ENCODE peak calls at places on chromosomes 13 and 19, in eight cellular contexts. P is NCI-H1105 treated with DMSO at 0.1 percent for 48 hours, N is heart right ventricle, A is nucleus accumbens, I is memory B cell, G is epithelial cell of esophagus, Z is left ventricle myocardium superior, W is small intestine. K is an unnamed sample.

GRCh38 chr19:5057860-5058259 is 88.9 kb downstream of the KDM4B start:
- DNase-seq in I (no peak), P (peak), A (no peak), N (no peak), Z (no peak), W (no peak), G (peak), K (no peak)

GRCh38 chr19:42370667-42371066 is 19.4 kb downstream of the CNFN start:
- DNase-seq in Z (no peak), A (no peak), W (no peak), P (no peak), I (no peak), G (peak), N (no peak), K (no peak)

GRCh38 chr13:44230071-44230470 is 143.6 kb upstream of the SERP2 start:
- DNase-seq in G (no peak), Z (no peak), P (no peak), I (no peak), W (no peak), A (no peak), N (no peak), K (no peak)

GRCh38 chr13:80341771-80342271 is 895 bp upstream of the SPRY2 start:
- DNase-seq in P (peak), A (peak), Z (peak), G (peak), I (no peak), N (peak), W (peak), K (no peak)

GRCh38 chr19:28862238-28862637 is 350.7 kb downstream of the UQCRFS1 start:
- DNase-seq in G (no peak), P (no peak), Z (no peak), A (no peak), N (no peak), I (no peak), W (no peak), K (no peak)

GRCh38 chr13:111289251-111289650 is 31.2 kb upstream of the TEX29 start:
- DNase-seq in N (no peak), P (no peak), I (no peak), G (no peak), A (no peak), Z (no peak), W (no peak), K (no peak)

GRCh38 chr13:102913924-102914628 is 68.2 kb downstream of the ERCC5 start:
- DNase-seq in W (peak), G (peak), N (no peak), Z (no peak), A (no peak), I (no peak), P (no peak), K (peak)

GRCh38 chr19:1266818-1267440 is 2.2 kb upstream of the CIRBP start:
- DNase-seq in I (peak), G (peak), W (peak), A (no peak), P (peak), Z (peak), N (peak), K (peak)

GRCh38 chr13:72638059-72638815 is 89.2 kb downstream of the MZT1 start:
- DNase-seq in Z (no peak), A (no peak), P (peak), I (no peak), N (no peak), W (no peak), G (peak), K (no peak)

GRCh38 chr13:95477187-95477586 is 75.3 kb upstream of the CLDN10 start:
- DNase-seq in I (no peak), N (no peak), P (no peak), Z (no peak), A (no peak), G (no peak), W (no peak), K (no peak)

GRCh38 chr19:3620817-3621547 is 5.6 kb downstream of the CACTIN start:
- DNase-seq in I (no peak), G (no peak), A (no peak), Z (no peak), N (no peak), W (no peak), P (no peak), K (no peak)

GRCh38 chr19:55188620-55189019 is 8.5 kb upstream of the SYT5 start:
- DNase-seq in N (no peak), A (no peak), G (no peak), I (no peak), Z (no peak), W (no peak), P (no peak), K (no peak)

GRCh38 chr19:35851213-35852028 is 883 bp downstream of the NPHS1 start:
- DNase-seq in I (no peak), W (no peak), Z (no peak), A (no peak), N (no peak), P (no peak), G (no peak), K (no peak)

GRCh38 chr19:5823579-5824281 is 15.8 kb downstream of the FUT6 start:
- DNase-seq in N (no peak), G (peak), A (no peak), W (peak), I (no peak), P (no peak), Z (no peak), K (peak)

GRCh38 chr13:109729031-109729870 is 57.1 kb downstream of the IRS2 start:
- DNase-seq in W (no peak), G (peak), P (no peak), Z (no peak), A (no peak), I (no peak), N (no peak), K (no peak)

GRCh38 chr13:88979465-88980180 is 1308.5 kb downstream of the SLITRK5 start:
- DNase-seq in N (no peak), I (no peak), G (peak), W (no peak), P (no peak), Z (no peak), A (no peak), K (no peak)

GRCh38 chr13:33875658-33876401 is 57.9 kb downstream of the RFC3 start:
- DNase-seq in A (no peak), I (no peak), Z (peak), W (no peak), P (no peak), G (no peak), N (peak), K (no peak)

GRCh38 chr19:16266586-16266942 is 58.1 kb upstream of the KLF2 start:
- DNase-seq in Z (no peak), N (no peak), P (no peak), A (no peak), W (no peak), G (no peak), I (no peak), K (no peak)

GRCh38 chr19:6232567-6232966 is 47.2 kb downstream of the MLLT1 start:
- DNase-seq in G (peak), N (no peak), W (no peak), A (no peak), I (no peak), P (no peak), Z (no peak), K (no peak)

GRCh38 chr19:11256189-11256588 is 6.1 kb downstream of the DOCK6 start:
- DNase-seq in I (no peak), P (no peak), G (no peak), A (no peak), W (no peak), Z (peak), N (peak), K (no peak)

GRCh38 chr19:52191951-52192350 is 2.1 kb downstream of the PPP2R1A start:
- DNase-seq in Z (no peak), G (no peak), I (no peak), W (peak), P (no peak), A (no peak), N (no peak), K (no peak)

GRCh38 chr13:112487127-112487517 is 100.8 kb downstream of the TUBGCP3 start:
- DNase-seq in P (no peak), N (no peak), I (no peak), A (no peak), W (no peak), Z (no peak), G (no peak), K (no peak)

GRCh38 chr19:43848821-43849220 is 21.7 kb downstream of the ZNF283 start:
- DNase-seq in W (no peak), P (no peak), A (no peak), N (no peak), Z (no peak), I (no peak), G (no peak), K (no peak)

GRCh38 chr13:99766641-99767045 is 204.9 kb downstream of the ZIC5 start:
- DNase-seq in I (no peak), Z (no peak), A (no peak), G (no peak), W (no peak), P (no peak), N (no peak), K (no peak)

GRCh38 chr19:55308281-55308680 is 16.9 kb downstream of the TMEM150B start:
- DNase-seq in A (no peak), P (no peak), Z (no peak), W (no peak), G (no peak), N (no peak), I (no peak), K (no peak)

GRCh38 chr13:94305463-94305862 is 174.0 kb downstream of the DCT start:
- DNase-seq in P (no peak), G (peak), W (no peak), N (no peak), I (no peak), A (no peak), Z (no peak), K (no peak)

K was measured in mucosa of gallbladder.